ENCODE peak calls at places on chromosomes 5 and 9, in ten cellular contexts. One of them, this sample, is unnamed. For H3K4me1, the result is how much of the 10 kb centered on the place peaks cover.

GRCh38 chr5:57174850-57175525 is 1.1 kb downstream of the GPBP1 start:
- DNase-seq in stomach: no peak
- DNase-seq in sigmoid colon: no peak
- DNase-seq in SK-N-SH: peak
- DNase-seq in upper lobe of left lung: no peak
- DNase-seq in Panc1: no peak
- DNase-seq in HCT116: no peak
- DNase-seq in endothelial cell of umbilical vein: peak
- DNase-seq in transverse colon: no peak
- DNase-seq in K562: no peak
- DNase-seq in this sample: no peak

GRCh38 chr9:83281306-83282255 is 218.6 kb upstream of the RASEF start:
- DNase-seq in stomach: no peak
- DNase-seq in sigmoid colon: no peak
- DNase-seq in SK-N-SH: peak
- DNase-seq in upper lobe of left lung: peak
- DNase-seq in Panc1: no peak
- DNase-seq in HCT116: no peak
- DNase-seq in endothelial cell of umbilical vein: peak
- DNase-seq in transverse colon: no peak
- DNase-seq in K562: no peak
- DNase-seq in this sample: no peak

GRCh38 chr5:97162045-97162444 is 19.6 kb upstream of the LIX1 start:
- DNase-seq in stomach: peak
- DNase-seq in sigmoid colon: peak
- DNase-seq in SK-N-SH: peak
- DNase-seq in upper lobe of left lung: peak
- DNase-seq in Panc1: peak
- DNase-seq in HCT116: peak
- DNase-seq in endothelial cell of umbilical vein: peak
- DNase-seq in transverse colon: peak
- DNase-seq in K562: peak
- DNase-seq in this sample: peak

GRCh38 chr9:130129425-130130061 is 42.7 kb upstream of the NCS1 start:
- DNase-seq in stomach: no peak
- DNase-seq in sigmoid colon: no peak
- DNase-seq in SK-N-SH: no peak
- DNase-seq in upper lobe of left lung: no peak
- DNase-seq in Panc1: no peak
- DNase-seq in HCT116: no peak
- DNase-seq in endothelial cell of umbilical vein: no peak
- DNase-seq in transverse colon: no peak
- DNase-seq in K562: no peak
- DNase-seq in this sample: no peak

GRCh38 chr5:54440456-54440893 is 15.0 kb upstream of the HSPB3 start:
- DNase-seq in stomach: no peak
- DNase-seq in sigmoid colon: no peak
- DNase-seq in SK-N-SH: no peak
- DNase-seq in upper lobe of left lung: no peak
- DNase-seq in Panc1: no peak
- DNase-seq in HCT116: no peak
- DNase-seq in endothelial cell of umbilical vein: no peak
- DNase-seq in transverse colon: no peak
- DNase-seq in K562: no peak
- DNase-seq in this sample: no peak

GRCh38 chr5:10145922-10146321 is 103.8 kb downstream of the ATPSCKMT start:
- DNase-seq in stomach: no peak
- DNase-seq in sigmoid colon: no peak
- DNase-seq in SK-N-SH: peak
- DNase-seq in upper lobe of left lung: no peak
- DNase-seq in Panc1: peak
- DNase-seq in HCT116: peak
- DNase-seq in endothelial cell of umbilical vein: no peak
- DNase-seq in transverse colon: no peak
- DNase-seq in K562: no peak
- DNase-seq in this sample: no peak

GRCh38 chr5:154673506-154673905 is 81.7 kb upstream of the LARP1 start:
- DNase-seq in stomach: no peak
- DNase-seq in sigmoid colon: no peak
- DNase-seq in SK-N-SH: no peak
- DNase-seq in upper lobe of left lung: no peak
- DNase-seq in Panc1: no peak
- DNase-seq in HCT116: no peak
- DNase-seq in endothelial cell of umbilical vein: no peak
- DNase-seq in transverse colon: no peak
- DNase-seq in K562: no peak
- DNase-seq in this sample: no peak

GRCh38 chr9:127910613-127911205 is 6.1 kb downstream of the ST6GALNAC4 start:
- DNase-seq in stomach: no peak
- DNase-seq in sigmoid colon: no peak
- DNase-seq in SK-N-SH: no peak
- DNase-seq in upper lobe of left lung: no peak
- DNase-seq in Panc1: no peak
- DNase-seq in HCT116: no peak
- DNase-seq in endothelial cell of umbilical vein: peak
- DNase-seq in transverse colon: peak
- DNase-seq in K562: no peak
- DNase-seq in this sample: no peak

GRCh38 chr5:156178117-156178516 is 148.8 kb upstream of the SGCD start:
- DNase-seq in stomach: no peak
- DNase-seq in sigmoid colon: no peak
- DNase-seq in SK-N-SH: no peak
- DNase-seq in upper lobe of left lung: no peak
- DNase-seq in Panc1: no peak
- DNase-seq in HCT116: no peak
- DNase-seq in endothelial cell of umbilical vein: no peak
- DNase-seq in transverse colon: no peak
- DNase-seq in K562: no peak
- DNase-seq in this sample: no peak

GRCh38 chr9:124615100-124615742 is 108.0 kb upstream of the NR5A1 start:
- DNase-seq in stomach: no peak
- DNase-seq in sigmoid colon: no peak
- DNase-seq in SK-N-SH: no peak
- DNase-seq in upper lobe of left lung: no peak
- DNase-seq in Panc1: no peak
- DNase-seq in HCT116: no peak
- DNase-seq in endothelial cell of umbilical vein: no peak
- DNase-seq in transverse colon: no peak
- DNase-seq in K562: no peak
- DNase-seq in this sample: no peak

GRCh38 chr5:26856238-26856637 is 182.1 kb downstream of the CDH9 start:
- DNase-seq in stomach: no peak
- DNase-seq in sigmoid colon: no peak
- DNase-seq in SK-N-SH: no peak
- DNase-seq in upper lobe of left lung: no peak
- DNase-seq in Panc1: no peak
- DNase-seq in HCT116: no peak
- DNase-seq in endothelial cell of umbilical vein: no peak
- DNase-seq in transverse colon: no peak
- DNase-seq in K562: no peak
- DNase-seq in this sample: no peak

GRCh38 chr9:95157491-95158151 is 159.9 kb downstream of the FANCC start:
- DNase-seq in stomach: no peak
- DNase-seq in sigmoid colon: peak
- DNase-seq in SK-N-SH: peak
- DNase-seq in upper lobe of left lung: peak
- DNase-seq in Panc1: no peak
- DNase-seq in HCT116: no peak
- DNase-seq in endothelial cell of umbilical vein: peak
- DNase-seq in transverse colon: peak
- DNase-seq in K562: no peak
- DNase-seq in this sample: no peak

GRCh38 chr5:80008945-80009344 is 17.9 kb upstream of the MTX3 start:
- DNase-seq in stomach: no peak
- DNase-seq in sigmoid colon: no peak
- DNase-seq in SK-N-SH: no peak
- DNase-seq in upper lobe of left lung: no peak
- DNase-seq in Panc1: no peak
- DNase-seq in HCT116: no peak
- DNase-seq in endothelial cell of umbilical vein: no peak
- DNase-seq in transverse colon: no peak
- DNase-seq in K562: no peak
- DNase-seq in this sample: no peak

GRCh38 chr5:108564441-108564840 is 182.5 kb upstream of the FBXL17 start:
- DNase-seq in stomach: no peak
- DNase-seq in sigmoid colon: no peak
- DNase-seq in SK-N-SH: no peak
- DNase-seq in upper lobe of left lung: no peak
- DNase-seq in Panc1: no peak
- DNase-seq in HCT116: no peak
- DNase-seq in endothelial cell of umbilical vein: no peak
- DNase-seq in transverse colon: no peak
- DNase-seq in K562: no peak
- DNase-seq in this sample: no peak

DNA sequence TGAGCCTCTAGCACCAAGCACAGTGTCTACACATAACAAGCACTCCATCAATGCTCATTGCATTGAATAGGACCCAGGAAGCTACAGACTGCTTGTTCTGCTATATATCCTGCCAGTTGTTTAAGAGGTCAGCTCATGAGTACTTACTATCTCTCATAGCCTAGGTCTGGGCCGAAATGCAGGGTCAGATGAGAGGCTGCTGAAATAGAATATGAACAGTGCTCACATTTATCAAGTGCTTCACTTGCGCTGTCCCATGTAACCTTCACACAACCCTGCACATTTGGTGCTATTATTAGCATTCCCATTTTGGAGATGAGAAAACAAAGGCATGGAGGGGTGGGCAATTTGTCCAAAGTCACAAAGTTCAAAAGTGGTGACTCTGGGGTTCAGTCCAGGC is 153.6 kb downstream of the FGF18 start:
- DNase-seq in stomach: no peak
- DNase-seq in sigmoid colon: no peak
- DNase-seq in SK-N-SH: no peak
- DNase-seq in upper lobe of left lung: no peak
- DNase-seq in Panc1: no peak
- DNase-seq in HCT116: no peak
- DNase-seq in endothelial cell of umbilical vein: no peak
- DNase-seq in transverse colon: no peak
- DNase-seq in K562: no peak
- DNase-seq in this sample: no peak
- H3K4me1 ChIP-seq in stomach: under half
- H3K4me1 ChIP-seq in sigmoid colon: under half
- H3K4me1 ChIP-seq in SK-N-SH: under half
- H3K4me1 ChIP-seq in upper lobe of left lung: under half
- H3K4me1 ChIP-seq in Panc1: under half
- H3K4me1 ChIP-seq in HCT116: under half
- H3K4me1 ChIP-seq in endothelial cell of umbilical vein: under half
- H3K4me1 ChIP-seq in transverse colon: under half
- H3K4me1 ChIP-seq in K562: under half
- H3K4me1 ChIP-seq in this sample: under half

GRCh38 chr5:40939753-40940152 is 30.5 kb downstream of the C7 start:
- DNase-seq in stomach: no peak
- DNase-seq in sigmoid colon: no peak
- DNase-seq in SK-N-SH: no peak
- DNase-seq in upper lobe of left lung: no peak
- DNase-seq in Panc1: no peak
- DNase-seq in HCT116: no peak
- DNase-seq in endothelial cell of umbilical vein: no peak
- DNase-seq in transverse colon: no peak
- DNase-seq in K562: no peak
- DNase-seq in this sample: no peak
- TF ChIP-seq POLR2AphosphoS5 in stomach: no peak
- TF ChIP-seq POLR2AphosphoS5 in sigmoid colon: no peak
- TF ChIP-seq POLR2AphosphoS5 in SK-N-SH: no peak
- TF ChIP-seq POLR2AphosphoS5 in upper lobe of left lung: no peak
- TF ChIP-seq POLR2AphosphoS5 in Panc1: no peak
- TF ChIP-seq POLR2AphosphoS5 in HCT116: no peak
- TF ChIP-seq POLR2AphosphoS5 in endothelial cell of umbilical vein: no peak
- TF ChIP-seq POLR2AphosphoS5 in transverse colon: no peak
- TF ChIP-seq POLR2AphosphoS5 in K562: no peak
- TF ChIP-seq POLR2AphosphoS5 in this sample: no peak

DNA sequence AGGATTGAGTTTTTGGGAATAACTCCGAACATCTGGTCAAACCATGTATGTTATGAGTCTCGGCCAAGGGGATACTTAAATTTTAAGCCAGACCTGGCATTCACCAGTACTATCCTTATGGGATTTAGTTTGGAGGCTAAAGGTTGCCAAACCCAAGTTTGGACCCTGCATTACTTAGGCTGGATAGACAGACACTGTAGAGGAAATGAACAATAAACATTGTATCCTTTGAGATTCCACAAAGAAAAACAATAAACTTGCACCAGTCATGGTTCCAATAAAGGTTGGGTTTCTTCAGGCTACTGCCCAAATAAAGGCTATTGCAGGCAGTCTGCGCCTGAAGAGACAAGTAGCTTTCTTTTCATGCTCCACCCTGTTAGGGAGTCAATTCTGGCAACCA is 296.8 kb upstream of the MEF2C start:
- DNase-seq in stomach: no peak
- DNase-seq in sigmoid colon: no peak
- DNase-seq in SK-N-SH: no peak
- DNase-seq in upper lobe of left lung: no peak
- DNase-seq in Panc1: no peak
- DNase-seq in HCT116: no peak
- DNase-seq in endothelial cell of umbilical vein: no peak
- DNase-seq in transverse colon: no peak
- DNase-seq in K562: no peak
- DNase-seq in this sample: no peak
- H3K4me1 ChIP-seq in stomach: under half
- H3K4me1 ChIP-seq in sigmoid colon: under half
- H3K4me1 ChIP-seq in SK-N-SH: under half
- H3K4me1 ChIP-seq in upper lobe of left lung: under half
- H3K4me1 ChIP-seq in Panc1: under half
- H3K4me1 ChIP-seq in HCT116: under half
- H3K4me1 ChIP-seq in endothelial cell of umbilical vein: under half
- H3K4me1 ChIP-seq in transverse colon: under half
- H3K4me1 ChIP-seq in K562: under half
- H3K4me1 ChIP-seq in this sample: under half

GRCh38 chr5:142757564-142757963 is 12.6 kb upstream of the ARHGAP26 start:
- DNase-seq in stomach: no peak
- DNase-seq in sigmoid colon: no peak
- DNase-seq in SK-N-SH: no peak
- DNase-seq in upper lobe of left lung: no peak
- DNase-seq in Panc1: no peak
- DNase-seq in HCT116: no peak
- DNase-seq in endothelial cell of umbilical vein: no peak
- DNase-seq in transverse colon: no peak
- DNase-seq in K562: no peak
- DNase-seq in this sample: no peak

GRCh38 chr5:142756576-142756975 is 13.6 kb upstream of the ARHGAP26 start:
- DNase-seq in stomach: no peak
- DNase-seq in sigmoid colon: no peak
- DNase-seq in SK-N-SH: no peak
- DNase-seq in upper lobe of left lung: no peak
- DNase-seq in Panc1: no peak
- DNase-seq in HCT116: no peak
- DNase-seq in endothelial cell of umbilical vein: no peak
- DNase-seq in transverse colon: no peak
- DNase-seq in K562: no peak
- DNase-seq in this sample: no peak

GRCh38 chr5:142758803-142759145 is 11.4 kb upstream of the ARHGAP26 start:
- DNase-seq in stomach: no peak
- DNase-seq in sigmoid colon: no peak
- DNase-seq in SK-N-SH: no peak
- DNase-seq in upper lobe of left lung: no peak
- DNase-seq in Panc1: no peak
- DNase-seq in HCT116: no peak
- DNase-seq in endothelial cell of umbilical vein: no peak
- DNase-seq in transverse colon: no peak
- DNase-seq in K562: no peak
- DNase-seq in this sample: no peak

GRCh38 chr5:142754031-142754430 is 16.1 kb upstream of the ARHGAP26 start:
- DNase-seq in stomach: no peak
- DNase-seq in sigmoid colon: no peak
- DNase-seq in SK-N-SH: no peak
- DNase-seq in upper lobe of left lung: no peak
- DNase-seq in Panc1: no peak
- DNase-seq in HCT116: no peak
- DNase-seq in endothelial cell of umbilical vein: no peak
- DNase-seq in transverse colon: no peak
- DNase-seq in K562: no peak
- DNase-seq in this sample: no peak

GRCh38 chr5:142758062-142758802 is 11.9 kb upstream of the ARHGAP26 start:
- DNase-seq in stomach: no peak
- DNase-seq in sigmoid colon: no peak
- DNase-seq in SK-N-SH: no peak
- DNase-seq in upper lobe of left lung: peak
- DNase-seq in Panc1: no peak
- DNase-seq in HCT116: no peak
- DNase-seq in endothelial cell of umbilical vein: no peak
- DNase-seq in transverse colon: no peak
- DNase-seq in K562: no peak
- DNase-seq in this sample: no peak
- TF ChIP-seq POLR2AphosphoS5 in stomach: no peak
- TF ChIP-seq POLR2AphosphoS5 in sigmoid colon: no peak
- TF ChIP-seq POLR2AphosphoS5 in SK-N-SH: no peak
- TF ChIP-seq POLR2AphosphoS5 in upper lobe of left lung: no peak
- TF ChIP-seq POLR2AphosphoS5 in Panc1: no peak
- TF ChIP-seq POLR2AphosphoS5 in HCT116: no peak
- TF ChIP-seq POLR2AphosphoS5 in endothelial cell of umbilical vein: no peak
- TF ChIP-seq POLR2AphosphoS5 in transverse colon: no peak
- TF ChIP-seq POLR2AphosphoS5 in K562: no peak
- TF ChIP-seq POLR2AphosphoS5 in this sample: no peak